ENCODE peak calls at places on chromosomes 5 and 9, in four cellular contexts. E, N, G and Y are unnamed samples. For H3K36me3, the result is how much of the 10 kb centered on the place peaks cover.

GRCh38 chr5:159003045-159004030 is 96.4 kb downstream of the EBF1 start:
- DNase-seq in E (no peak), N (no peak), G (no peak), Y (no peak)

GRCh38 chr9:129174724-129175514 is 3.1 kb downstream of the IER5L start:
- DNase-seq in E (peak), N (peak), G (peak), Y (peak)

GRCh38 chr5:32916648-32917047 is 205.5 kb downstream of the NPR3 start:
- DNase-seq in E (peak), N (peak), G (peak), Y (no peak)

GRCh38 chr5:1732238-1732880 is 67.3 kb downstream of the MRPL36 start:
- DNase-seq in E (no peak), N (peak), G (no peak), Y (no peak)

GRCh38 chr5:74673011-74673790 is 11.8 kb upstream of the HEXB start:
- DNase-seq in E (peak), N (no peak), G (peak), Y (no peak)

GRCh38 chr5:179893958-179894895 is 13.5 kb downstream of the TBC1D9B start:
- DNase-seq in E (no peak), N (no peak), G (no peak), Y (no peak)

GRCh38 chr5:126422994-126423788 is at the start of gene GRAMD2B:
- DNase-seq in E (peak), N (peak), G (peak), Y (peak)

GRCh38 chr5:157384971-157385709 is 74.9 kb upstream of the NIPAL4 start:
- DNase-seq in E (no peak), N (no peak), G (no peak), Y (no peak)

GRCh38 chr5:56677693-56678092 is 137.7 kb upstream of the MAP3K1 start:
- DNase-seq in E (no peak), N (no peak), G (no peak), Y (no peak)

GRCh38 chr5:141832131-141832530 is 46.1 kb downstream of the PCDH1 start:
- DNase-seq in E (no peak), N (no peak), G (no peak), Y (no peak)

GRCh38 chr9:129509508-129509907 is 111.4 kb downstream of the C9orf50 start:
- DNase-seq in E (no peak), N (no peak), G (no peak), Y (no peak)

GRCh38 chr5:150618588-150619281 is 21.7 kb upstream of the SYNPO start:
- DNase-seq in E (no peak), N (no peak), G (no peak), Y (no peak)

GRCh38 chr9:81031422-81032029 is 657.8 kb downstream of the TLE1 start:
- DNase-seq in E (no peak), N (no peak), G (no peak), Y (no peak)

GRCh38 chr5:64865662-64866061 is 96.9 kb downstream of the CWC27 start:
- DNase-seq in E (no peak), N (no peak), G (no peak), Y (no peak)

GRCh38 chr9:37428345-37428744 is 5.8 kb downstream of the GRHPR start:
- DNase-seq in E (no peak), N (no peak), G (no peak), Y (no peak)

GRCh38 chr9:105994970-105995369 is 300.6 kb downstream of the TMEM38B start:
- DNase-seq in E (no peak), N (no peak), G (no peak), Y (peak)

GRCh38 chr5:44987026-44987425 is 178.3 kb downstream of the MRPS30 start:
- DNase-seq in E (no peak), N (no peak), G (no peak), Y (no peak)

GRCh38 chr5:143985832-143986485 is 174.0 kb downstream of the HMHB1 start:
- DNase-seq in E (no peak), N (no peak), G (no peak), Y (no peak)

GRCh38 chr5:172796306-172796705 is 25.3 kb upstream of the DUSP1 start:
- DNase-seq in E (no peak), N (no peak), G (no peak), Y (no peak)

GRCh38 chr5:123455095-123455494 is 31.9 kb upstream of the CEP120 start:
- DNase-seq in E (no peak), N (no peak), G (no peak), Y (no peak)

GRCh38 chr9:77597057-77597456 is 51.1 kb downstream of the GNA14 start:
- DNase-seq in E (no peak), N (no peak), G (no peak), Y (no peak)

GRCh38 chr9:12680341-12680740 is 12.8 kb upstream of the TYRP1 start:
- DNase-seq in E (no peak), N (no peak), G (no peak), Y (no peak)

GRCh38 chr5:54646285-54647101 is 128.9 kb downstream of the SNX18 start:
- DNase-seq in E (no peak), N (peak), G (no peak), Y (no peak)

GRCh38 chr9:134419684-134420076 is 93.4 kb downstream of the RXRA start:
- DNase-seq in E (no peak), N (peak), G (no peak), Y (peak)

GRCh38 chr9:126616521-126616976 is 2.8 kb downstream of the LMX1B start:
- DNase-seq in E (no peak), N (peak), G (no peak), Y (no peak)

GRCh38 chr5:124692324-124692723 is 54.1 kb downstream of the ZNF608 start:
- DNase-seq in E (no peak), N (no peak), G (no peak), Y (no peak)

GRCh38 chr9:74644015-74644414 is 146.9 kb downstream of the RORB start:
- DNase-seq in E (no peak), N (no peak), G (no peak), Y (no peak)

GRCh38 chr9:74642376-74642775 is 145.2 kb downstream of the RORB start:
- DNase-seq in E (no peak), N (no peak), G (no peak), Y (no peak)

GRCh38 chr9:74643303-74643933 is 146.3 kb downstream of the RORB start:
- DNase-seq in E (no peak), N (no peak), G (no peak), Y (no peak)

DNA sequence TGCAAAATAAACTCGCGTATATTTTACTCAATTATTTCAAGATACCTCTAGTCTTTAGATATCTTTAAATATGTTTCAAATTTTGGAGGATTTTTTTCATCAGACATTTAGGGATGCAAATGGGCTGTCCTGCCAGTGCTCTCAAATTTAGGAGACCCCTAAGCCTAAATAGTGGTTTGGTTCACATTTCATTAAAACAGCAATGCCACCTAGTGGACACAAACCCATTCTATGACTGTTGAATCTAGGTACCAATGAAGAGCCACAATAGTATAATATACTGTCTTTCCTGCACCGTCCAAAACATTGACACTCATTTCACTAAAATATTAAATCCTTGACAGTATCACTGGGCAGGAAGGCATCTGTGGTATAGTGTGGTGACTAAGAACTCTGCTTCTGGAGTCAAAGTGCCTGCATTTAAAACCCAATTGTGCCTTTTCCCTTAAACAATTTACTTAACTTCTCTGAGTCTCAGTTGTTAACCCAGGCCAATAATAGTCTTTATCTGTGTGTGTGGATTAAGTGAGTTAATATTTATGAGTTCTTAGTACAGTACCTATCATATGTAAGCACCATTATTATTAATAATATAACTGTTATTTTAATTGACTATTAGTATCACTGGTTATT is 148.0 kb downstream of the RORB start:
- DNase-seq in E (peak), N (no peak), G (peak), Y (peak)
- TF ChIP-seq FOSL1 in E (no peak), N (no peak), G (no peak), Y (no peak)

GRCh38 chr9:121303456-121304451 is 35.8 kb downstream of the GSN start:
- DNase-seq in E (no peak), N (no peak), G (no peak), Y (no peak)
- H3K36me3 ChIP-seq in E (under half), N (under half), G (under half), Y (under half)

DNA sequence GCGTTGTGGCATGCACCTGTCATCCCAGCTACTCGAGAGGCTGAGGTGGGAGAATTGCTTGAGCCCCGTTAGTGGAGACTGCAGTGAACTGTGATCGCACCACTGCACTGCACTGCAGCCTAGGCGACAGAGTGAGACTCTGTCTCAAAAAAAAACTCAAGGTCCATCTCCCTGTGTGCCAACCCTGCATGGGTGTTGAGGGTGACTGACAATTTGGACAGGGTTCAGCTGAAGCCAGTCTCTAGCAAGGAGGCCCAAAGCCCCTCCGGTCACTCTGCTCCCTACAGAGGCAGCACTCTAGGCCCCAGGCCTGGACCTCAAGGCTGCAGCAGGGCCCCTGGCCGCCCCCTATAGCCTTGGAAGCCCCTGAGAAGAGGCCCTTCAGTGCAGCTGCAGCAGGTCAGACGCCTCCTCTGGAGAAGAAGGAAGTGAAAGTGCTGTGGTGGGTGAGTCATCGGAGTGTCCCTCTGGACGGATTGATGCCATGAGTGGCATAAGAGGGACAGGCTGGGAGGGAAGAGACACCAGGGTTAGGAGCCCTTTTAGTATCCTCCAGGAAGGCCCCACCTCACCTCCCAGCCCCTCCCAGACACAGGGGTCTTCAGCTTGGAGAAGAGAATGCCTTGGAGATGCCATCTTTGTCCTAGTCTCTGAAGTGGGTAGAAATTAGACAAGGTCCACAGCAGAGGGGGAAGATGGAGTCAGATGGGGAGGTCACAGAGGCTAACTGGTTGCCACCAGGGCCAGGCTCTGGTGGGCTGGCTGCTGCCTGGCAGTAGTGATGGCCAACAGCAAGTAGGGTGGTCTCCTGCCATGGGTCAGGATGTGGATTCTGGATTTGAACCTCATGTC is 39.1 kb upstream of the NEK6 start:
- DNase-seq in E (peak), N (no peak), G (peak), Y (no peak)
- TF ChIP-seq FOSL1 in E (peak), N (no peak), G (peak), Y (peak)

GRCh38 chr5:177294632-177295031 is 8.9 kb downstream of the RAB24 start:
- DNase-seq in E (no peak), N (no peak), G (no peak), Y (no peak)
- H3K36me3 ChIP-seq in E (under half), N (half or more), G (under half), Y (half or more)

GRCh38 chr5:34007116-34007674 is 655 bp downstream of the AMACR start:
- DNase-seq in E (no peak), N (no peak), G (no peak), Y (no peak)
- TF ChIP-seq FOSL1 in E (no peak), N (no peak), G (no peak), Y (no peak)

GRCh38 chr9:107323836-107324235 is 40.8 kb downstream of the RAD23B start:
- DNase-seq in E (no peak), N (no peak), G (no peak), Y (no peak)

GRCh38 chr9:107328510-107328909 is 45.4 kb downstream of the RAD23B start:
- DNase-seq in E (no peak), N (no peak), G (no peak), Y (no peak)

GRCh38 chr9:107316795-107317661 is 33.9 kb downstream of the RAD23B start:
- DNase-seq in E (no peak), N (no peak), G (peak), Y (no peak)

GRCh38 chr9:107325842-107326241 is 42.8 kb downstream of the RAD23B start:
- DNase-seq in E (no peak), N (no peak), G (no peak), Y (no peak)

GRCh38 chr9:107322643-107323042 is 39.6 kb downstream of the RAD23B start:
- DNase-seq in E (no peak), N (no peak), G (peak), Y (no peak)
- H3K36me3 ChIP-seq in E (half or more), N (under half), G (under half), Y (half or more)

DNA sequence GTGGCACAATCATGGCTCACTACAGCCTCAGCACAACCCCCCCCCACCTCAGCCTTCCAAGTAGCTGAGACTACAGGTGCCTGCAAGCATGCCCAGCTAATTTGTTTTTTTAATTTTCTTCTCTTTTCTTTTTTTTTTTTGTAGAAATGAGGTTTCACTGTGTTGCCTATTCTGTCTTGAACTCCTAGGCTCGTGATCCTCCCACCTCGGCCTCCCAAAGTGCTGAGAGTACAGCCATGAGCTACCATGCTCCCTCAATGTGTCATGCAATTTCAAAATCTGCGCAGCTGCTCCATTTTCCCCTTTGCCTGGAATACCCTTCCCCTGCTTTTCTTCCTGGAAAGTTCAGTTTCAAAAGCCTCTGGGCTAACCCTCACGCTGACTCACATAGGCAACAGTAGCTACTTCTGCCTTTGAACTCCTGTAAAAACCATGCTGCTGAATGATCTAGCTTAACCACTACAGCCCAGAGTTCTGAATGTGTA is 71.0 kb upstream of the IL7R start:
- DNase-seq in E (no peak), N (no peak), G (no peak), Y (no peak)
- TF ChIP-seq FOSL1 in E (no peak), N (no peak), G (no peak), Y (no peak)

GRCh38 chr9:124332321-124332720 is 74.6 kb downstream of the NEK6 start:
- DNase-seq in E (no peak), N (no peak), G (no peak), Y (no peak)
- H3K36me3 ChIP-seq in E (under half), N (under half), G (under half), Y (under half)

DNA sequence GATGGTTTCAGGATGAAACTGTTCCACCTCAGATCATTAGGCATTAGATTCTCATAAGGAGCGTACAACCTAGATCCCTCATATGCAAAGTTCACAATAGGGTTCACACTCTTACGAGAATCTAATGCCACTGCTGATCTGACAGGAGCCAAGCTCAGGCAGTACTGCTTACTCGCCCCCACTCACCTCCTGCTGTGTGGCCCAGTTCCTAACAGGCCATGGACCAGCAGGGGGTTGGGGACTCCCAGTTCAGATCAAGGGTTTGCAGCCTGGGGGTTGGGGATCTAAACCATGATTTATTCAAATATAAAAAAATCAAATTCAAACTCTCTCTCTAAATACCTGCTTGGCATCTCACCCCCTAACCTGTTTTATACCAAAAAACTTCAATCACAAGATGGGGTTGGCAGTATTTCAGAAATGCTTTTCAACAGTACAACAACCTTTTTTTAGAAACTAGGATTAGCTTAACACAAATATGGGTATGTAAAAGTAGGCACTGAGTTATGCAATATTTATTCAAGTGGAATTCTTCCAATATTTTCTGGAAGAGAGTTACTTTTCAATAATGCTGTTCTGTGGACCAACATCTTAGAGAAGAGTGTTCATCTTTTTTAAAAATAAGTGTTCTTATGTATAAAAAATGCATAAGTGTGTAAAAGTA is 30.1 kb upstream of the SLC12A2 start:
- DNase-seq in E (no peak), N (no peak), G (peak), Y (no peak)
- TF ChIP-seq FOSL1 in E (no peak), N (no peak), G (no peak), Y (no peak)

GRCh38 chr5:113048931-113049330 is 72.3 kb downstream of the DCP2 start:
- DNase-seq in E (no peak), N (no peak), G (no peak), Y (no peak)
- H3K36me3 ChIP-seq in E (under half), N (under half), G (under half), Y (under half)